ENCODE peak calls at places on chromosomes 2 and 18, in ten cellular contexts. X, R, W, M, I, L, Z, U, Y and V are unnamed samples.

GRCh38 chr18:36692331-36692730 is 136.5 kb downstream of the TPGS2 start:
- DNase-seq in X (no peak), R (no peak), W (no peak), M (peak; percentile 77), I (no peak), L (no peak), Z (peak; percentile 78), U (no peak), Y (no peak), V (no peak)

GRCh38 chr2:143926731-143927130 is 593.2 kb downstream of the ZEB2 start:
- DNase-seq in X (no peak), R (no peak), W (no peak), M (no peak), I (no peak), L (no peak), Z (no peak), U (no peak), Y (no peak), V (no peak)

GRCh38 chr2:230953843-230954242 is 28.8 kb upstream of the GPR55 start:
- DNase-seq in X (no peak), R (no peak), W (peak; percentile 47), M (no peak), I (no peak), L (no peak), Z (no peak), U (no peak), Y (no peak), V (no peak)

GRCh38 chr18:48711651-48712486 is 173.0 kb downstream of the CTIF start:
- DNase-seq in X (no peak), R (peak; percentile 72), W (no peak), M (peak; percentile 51), I (no peak), L (peak; percentile 56), Z (no peak), U (no peak), Y (peak; percentile 59), V (peak; percentile 34)

GRCh38 chr2:223180463-223180862 is 128.5 kb downstream of the KCNE4 start:
- DNase-seq in X (no peak), R (no peak), W (no peak), M (no peak), I (no peak), L (no peak), Z (no peak), U (no peak), Y (no peak), V (no peak)

GRCh38 chr18:13613591-13614317 is 112.6 kb downstream of the FAM210A start:
- DNase-seq in X (no peak), R (no peak), W (no peak), M (no peak), I (peak; percentile 79), L (peak; percentile 79), Z (no peak), U (no peak), Y (peak; percentile 45), V (no peak)

GRCh38 chr18:43919565-43919964 is 642.3 kb upstream of the SYT4 start:
- DNase-seq in X (no peak), R (no peak), W (no peak), M (peak; percentile 74), I (no peak), L (no peak), Z (no peak), U (no peak), Y (peak; percentile 57), V (no peak)

GRCh38 chr2:140526575-140526974 is 1604.2 kb downstream of the LRP1B start:
- DNase-seq in X (no peak), R (no peak), W (no peak), M (peak; percentile 71), I (no peak), L (no peak), Z (no peak), U (peak; percentile 23), Y (no peak), V (no peak)

GRCh38 chr2:108941767-108942166 is 47.3 kb downstream of the EDAR start:
- DNase-seq in X (no peak), R (no peak), W (no peak), M (no peak), I (no peak), L (no peak), Z (no peak), U (no peak), Y (no peak), V (no peak)

GRCh38 chr18:3995476-3996102 is 459.5 kb downstream of the DLGAP1 start:
- DNase-seq in X (no peak), R (peak; percentile 71), W (peak; percentile 65), M (peak; percentile 90), I (no peak), L (no peak), Z (peak; percentile 25), U (peak; percentile 22), Y (peak; percentile 83), V (no peak)

GRCh38 chr2:132416080-132416911 is at the start of gene GPR39:
- DNase-seq in X (peak; percentile 38), R (peak; percentile 89), W (no peak), M (peak; percentile 94), I (no peak), L (no peak), Z (peak; percentile 93), U (peak; percentile 96), Y (peak; percentile 43), V (peak; percentile 88)

GRCh38 chr2:147398301-147398700 is 446.5 kb upstream of the ACVR2A start:
- DNase-seq in X (no peak), R (no peak), W (no peak), M (no peak), I (no peak), L (no peak), Z (no peak), U (no peak), Y (no peak), V (no peak)

GRCh38 chr2:191601060-191601459 is 76.9 kb upstream of the NABP1 start:
- DNase-seq in X (no peak), R (no peak), W (no peak), M (no peak), I (no peak), L (no peak), Z (no peak), U (no peak), Y (no peak), V (no peak)

GRCh38 chr2:48589170-48589767 is 28.4 kb upstream of the GTF2A1L start:
- DNase-seq in X (peak; percentile 20), R (peak; percentile 62), W (peak; percentile 21), M (peak; percentile 70), I (no peak), L (no peak), Z (no peak), U (peak; percentile 48), Y (peak; percentile 38), V (peak; percentile 17)

GRCh38 chr18:31801078-31801477 is 40.4 kb upstream of the SLC25A52 start:
- DNase-seq in X (no peak), R (no peak), W (no peak), M (no peak), I (no peak), L (no peak), Z (no peak), U (no peak), Y (no peak), V (no peak)

GRCh38 chr2:138811454-138811853 is 31.3 kb upstream of the NXPH2 start:
- DNase-seq in X (no peak), R (no peak), W (no peak), M (no peak), I (no peak), L (no peak), Z (no peak), U (no peak), Y (no peak), V (no peak)

GRCh38 chr18:45254683-45255082 is 360.6 kb upstream of the SLC14A2 start:
- DNase-seq in X (peak; percentile 75), R (no peak), W (no peak), M (peak; percentile 90), I (no peak), L (no peak), Z (peak; percentile 55), U (no peak), Y (no peak), V (no peak)

GRCh38 chr2:86256300-86256699 is 57.0 kb downstream of the MRPL35 start:
- DNase-seq in X (no peak), R (no peak), W (no peak), M (no peak), I (no peak), L (no peak), Z (no peak), U (no peak), Y (no peak), V (no peak)

GRCh38 chr2:240452471-240453256 is 17.2 kb downstream of the GPC1 start:
- DNase-seq in X (peak; percentile 74), R (peak; percentile 65), W (peak; percentile 28), M (peak; percentile 22), I (no peak), L (peak; percentile 74), Z (peak; percentile 24), U (peak; percentile 68), Y (peak; percentile 78), V (peak; percentile 84)

GRCh38 chr2:192148620-192149321 is 46.0 kb downstream of the TMEFF2 start:
- DNase-seq in X (no peak), R (no peak), W (no peak), M (peak; percentile 70), I (no peak), L (no peak), Z (peak; percentile 51), U (no peak), Y (no peak), V (no peak)

GRCh38 chr2:99809259-99809900 is 319.6 kb upstream of the REV1 start:
- DNase-seq in X (no peak), R (peak; percentile 25), W (no peak), M (no peak), I (no peak), L (no peak), Z (no peak), U (no peak), Y (peak; percentile 6), V (no peak)

GRCh38 chr2:46976556-46976955 is 61.0 kb upstream of the MCFD2 start:
- DNase-seq in X (no peak), R (no peak), W (no peak), M (no peak), I (no peak), L (peak; percentile 58), Z (no peak), U (no peak), Y (no peak), V (no peak)

GRCh38 chr2:145374165-145374564 is 854.2 kb upstream of the ZEB2 start:
- DNase-seq in X (no peak), R (no peak), W (no peak), M (no peak), I (no peak), L (no peak), Z (no peak), U (no peak), Y (no peak), V (no peak)

GRCh38 chr2:196748123-196748522 is 51.4 kb downstream of the GTF3C3 start:
- DNase-seq in X (no peak), R (no peak), W (no peak), M (no peak), I (no peak), L (no peak), Z (no peak), U (no peak), Y (no peak), V (no peak)

GRCh38 chr18:9419956-9420631 is 55.2 kb upstream of the RALBP1 start:
- DNase-seq in X (no peak), R (no peak), W (no peak), M (no peak), I (no peak), L (no peak), Z (no peak), U (no peak), Y (no peak), V (no peak)

GRCh38 chr18:63965716-63966330 is 4.1 kb upstream of the SERPINB8 start:
- DNase-seq in X (no peak), R (no peak), W (no peak), M (no peak), I (no peak), L (no peak), Z (no peak), U (no peak), Y (no peak), V (no peak)

GRCh38 chr2:72887032-72887835 is at the start of gene SPR:
- DNase-seq in X (peak; percentile 85), R (peak; percentile 89), W (peak; percentile 80), M (peak; percentile 45), I (no peak), L (peak; percentile 89), Z (peak; percentile 12), U (peak; percentile 68), Y (peak; percentile 84), V (peak; percentile 77)

GRCh38 chr2:42844901-42845685 is 52.7 kb upstream of the HAAO start:
- DNase-seq in X (no peak), R (no peak), W (no peak), M (peak; percentile 34), I (peak; percentile 97), L (peak; percentile 37), Z (peak; percentile 73), U (no peak), Y (no peak), V (no peak)